ENCODE peak calls at places on chromosomes 13 and 19, in eight cellular contexts. A, T, R, C, M, O, J and Z are unnamed samples.

GRCh38 chr13:42495751-42496150 is 78.2 kb upstream of the TNFSF11 start:
- DNase-seq in T (no peak), M (no peak), C (no peak), R (peak; percentile 74), O (no peak), A (no peak), J (no peak), Z (no peak)

GRCh38 chr19:16376241-16376640 is 51.6 kb downstream of the KLF2 start:
- DNase-seq in A (no peak), R (no peak), O (no peak), C (no peak), T (no peak), M (no peak), J (no peak), Z (no peak)

GRCh38 chr13:22262328-22262920 is 591.6 kb downstream of the FGF9 start:
- DNase-seq in J (no peak), R (no peak), T (no peak), M (no peak), O (no peak), C (no peak), A (no peak), Z (no peak)

GRCh38 chr19:14367016-14367415 is 14.2 kb upstream of the ADGRE5 start:
- DNase-seq in C (no peak), T (no peak), O (no peak), R (no peak), A (no peak), M (no peak), J (no peak), Z (no peak)

GRCh38 chr19:57934820-57935665 is at the start of gene ZNF418:
- DNase-seq in A (peak; percentile 54), M (peak; percentile 70), T (peak; percentile 57), R (peak; percentile 77), C (no peak), O (peak; percentile 88), J (peak; percentile 47), Z (no peak)

GRCh38 chr13:50353651-50354415 is 338.6 kb downstream of the KCNRG start:
- DNase-seq in O (peak; percentile 75), R (no peak), M (no peak), C (peak; percentile 8), J (no peak), T (no peak), A (no peak), Z (no peak)

GRCh38 chr13:28181413-28181812 is 43.1 kb downstream of the PAN3 start:
- DNase-seq in O (peak; percentile 49), R (no peak), M (no peak), C (peak; percentile 32), J (no peak), A (no peak), T (no peak), Z (no peak)

GRCh38 chr13:41144576-41144975 is 12.0 kb upstream of the KBTBD6 start:
- DNase-seq in J (no peak), T (no peak), R (no peak), O (no peak), M (no peak), C (no peak), A (no peak), Z (no peak)

GRCh38 chr13:40920826-40921225 is 98.3 kb downstream of the ELF1 start:
- DNase-seq in A (no peak), O (peak; percentile 55), J (no peak), M (no peak), C (no peak), T (no peak), R (no peak), Z (no peak)

GRCh38 chr13:100818706-100819105 is 144.1 kb upstream of the TMTC4 start:
- DNase-seq in J (no peak), C (no peak), M (no peak), A (peak; percentile 47), R (no peak), O (peak; percentile 70), T (no peak), Z (no peak)

GRCh38 chr19:17402982-17403855 is 2.2 kb downstream of the BST2 start:
- DNase-seq in T (peak; percentile 38), J (no peak), A (no peak), R (peak; percentile 64), O (no peak), C (no peak), M (no peak), Z (peak; percentile 63)

GRCh38 chr19:29923653-29924052 is 18.4 kb upstream of the URI1 start:
- DNase-seq in O (no peak), M (no peak), T (no peak), C (no peak), R (no peak), A (no peak), J (no peak), Z (no peak)

GRCh38 chr19:51546107-51546649 is 14.7 kb upstream of the SIGLEC6 start:
- DNase-seq in O (no peak), A (no peak), T (no peak), R (peak; percentile 31), C (no peak), M (peak; percentile 27), J (no peak), Z (no peak)

GRCh38 chr19:10863107-10863700 is 8.1 kb upstream of the CARM1 start:
- DNase-seq in O (peak; percentile 58), J (peak; percentile 77), A (peak; percentile 65), T (no peak), R (no peak), C (no peak), M (no peak), Z (no peak)

GRCh38 chr13:100532836-100533435 is 55.7 kb downstream of the GGACT start:
- DNase-seq in J (no peak), C (no peak), O (no peak), A (no peak), M (no peak), T (no peak), R (no peak), Z (no peak)

GRCh38 chr13:46168341-46168740 is 13.6 kb downstream of the LCP1 start:
- DNase-seq in M (no peak), C (no peak), J (peak; percentile 65), A (no peak), T (peak; percentile 12), O (no peak), R (peak; percentile 76), Z (no peak)

GRCh38 chr13:113474179-113474578 is 16.3 kb downstream of the DCUN1D2 start:
- DNase-seq in M (no peak), O (no peak), J (peak; percentile 69), C (no peak), R (no peak), A (no peak), T (peak; percentile 45), Z (no peak)

GRCh38 chr19:14661372-14661924 is 13.2 kb downstream of the ADGRE3 start:
- DNase-seq in R (no peak), A (no peak), O (no peak), C (no peak), M (no peak), J (no peak), T (no peak), Z (no peak)

GRCh38 chr13:39699274-39699673 is 43.8 kb downstream of the COG6 start:
- DNase-seq in O (no peak), T (no peak), A (no peak), J (no peak), M (no peak), C (no peak), R (no peak), Z (no peak)

GRCh38 chr13:19769854-19770253 is 12.9 kb downstream of the PSPC1 start:
- DNase-seq in J (no peak), R (no peak), C (no peak), O (no peak), M (no peak), T (no peak), A (no peak), Z (no peak)

GRCh38 chr19:52248256-52248655 is 21.1 kb upstream of the ZNF766 start:
- DNase-seq in O (peak; percentile 30), A (peak; percentile 61), J (peak; percentile 59), C (peak; percentile 5), T (peak; percentile 60), R (no peak), M (peak; percentile 8), Z (peak; percentile 68)

GRCh38 chr13:48775285-48775684 is 121.6 kb downstream of the CYSLTR2 start:
- DNase-seq in T (no peak), A (no peak), O (peak; percentile 95), R (no peak), C (no peak), J (no peak), M (no peak), Z (no peak)

GRCh38 chr19:33797821-33798633 is 1.4 kb downstream of the KCTD15 start:
- DNase-seq in A (peak; percentile 57), J (no peak), C (no peak), M (no peak), R (no peak), T (peak; percentile 75), O (peak; percentile 58), Z (peak; percentile 86)

GRCh38 chr19:29263305-29264080 is 50.5 kb upstream of the UQCRFS1 start:
- DNase-seq in A (peak; percentile 47), J (no peak), R (peak; percentile 49), M (peak; percentile 2), T (peak; percentile 34), C (no peak), O (no peak), Z (peak; percentile 9)

GRCh38 chr19:35818445-35818844 is 5.8 kb upstream of the PRODH2 start:
- DNase-seq in O (no peak), A (no peak), T (no peak), M (no peak), R (no peak), J (no peak), C (no peak), Z (no peak)

GRCh38 chr13:99796175-99796819 is 175.3 kb downstream of the ZIC5 start:
- DNase-seq in M (no peak), T (no peak), J (no peak), C (peak; percentile 3), A (no peak), R (peak; percentile 47), O (peak; percentile 25), Z (peak; percentile 79)

GRCh38 chr13:56187331-56187730 is 953.4 kb upstream of the PRR20A start:
- DNase-seq in R (no peak), A (no peak), T (no peak), O (no peak), J (peak; percentile 33), M (no peak), C (no peak), Z (no peak)

GRCh38 chr13:99501952-99502310 is 659 bp downstream of the TM9SF2 start:
- DNase-seq in R (peak; percentile 43), T (no peak), M (no peak), J (peak; percentile 55), C (no peak), A (peak; percentile 30), O (peak; percentile 29), Z (no peak)

GRCh38 chr19:5271145-5271544 is 69.5 kb downstream of the PTPRS start:
- DNase-seq in R (peak; percentile 19), T (no peak), A (no peak), O (no peak), C (no peak), M (no peak), J (no peak), Z (no peak)

GRCh38 chr13:77760893-77761292 is 63.4 kb downstream of the SLAIN1 start:
- DNase-seq in R (no peak), A (no peak), C (no peak), J (no peak), O (no peak), T (no peak), M (no peak), Z (no peak)